ENCODE peak calls at places on chromosomes 16 and 17, in five cellular contexts. V, Q, R, J and I are unnamed samples.

GRCh38 chr16:30142672-30143346 is 19.8 kb upstream of the MAPK3 start:
- DNase-seq in V (no peak), Q (peak), R (no peak), J (no peak), I (no peak)

GRCh38 chr16:52597772-52598483 is 51.0 kb upstream of the TOX3 start:
- DNase-seq in V (no peak), Q (no peak), R (no peak), J (no peak), I (no peak)

GRCh38 chr17:60740584-60740983 is 62.9 kb downstream of the BCAS3 start:
- DNase-seq in V (no peak), Q (no peak), R (no peak), J (no peak), I (no peak)

GRCh38 chr16:3881499-3881995 is 1.0 kb upstream of the CREBBP start:
- DNase-seq in V (no peak), Q (peak), R (no peak), J (no peak), I (no peak)

GRCh38 chr17:18877104-18877503 is 19.2 kb downstream of the PRPSAP2 start:
- DNase-seq in V (no peak), Q (peak), R (no peak), J (peak), I (no peak)

GRCh38 chr17:65987988-65988387 is 203.9 kb downstream of the CEP112 start:
- DNase-seq in V (no peak), Q (peak), R (no peak), J (peak), I (peak)

GRCh38 chr16:73064227-73064995 is 16.5 kb upstream of the ZFHX3 start:
- DNase-seq in V (no peak), Q (no peak), R (peak), J (peak), I (no peak)

GRCh38 chr17:75239778-75240393 is 21.5 kb downstream of the GGA3 start:
- DNase-seq in V (no peak), Q (no peak), R (no peak), J (no peak), I (no peak)

GRCh38 chr17:61461967-61462733 is 9.9 kb downstream of the TBX4 start:
- DNase-seq in V (no peak), Q (no peak), R (no peak), J (peak), I (no peak)

GRCh38 chr16:4733747-4734062 is 366 bp downstream of the ANKS3 start:
- DNase-seq in V (no peak), Q (no peak), R (no peak), J (no peak), I (no peak)

GRCh38 chr16:57979006-57979585 is 8.2 kb upstream of the CNGB1 start:
- DNase-seq in V (no peak), Q (no peak), R (no peak), J (no peak), I (no peak)

GRCh38 chr16:89357055-89357454 is 133.3 kb downstream of the ANKRD11 start:
- DNase-seq in V (no peak), Q (no peak), R (no peak), J (no peak), I (no peak)

GRCh38 chr16:49775581-49775980 is 80.3 kb downstream of the ZNF423 start:
- DNase-seq in V (no peak), Q (no peak), R (no peak), J (no peak), I (no peak)

GRCh38 chr16:85356157-85356556 is 243.9 kb upstream of the CIBAR2 start:
- DNase-seq in V (no peak), Q (no peak), R (no peak), J (no peak), I (no peak)

GRCh38 chr17:1559047-1559742 is 3.4 kb downstream of the PITPNA start:
- DNase-seq in V (no peak), Q (no peak), R (no peak), J (no peak), I (no peak)

GRCh38 chr17:17782425-17783120 is 54.2 kb downstream of the SREBF1 start:
- DNase-seq in V (no peak), Q (peak), R (no peak), J (no peak), I (no peak)

GRCh38 chr17:17783825-17784598 is 52.8 kb downstream of the SREBF1 start:
- DNase-seq in V (no peak), Q (no peak), R (no peak), J (peak), I (no peak)

GRCh38 chr17:17781591-17782424 is 55.0 kb downstream of the SREBF1 start:
- DNase-seq in V (no peak), Q (peak), R (no peak), J (peak), I (no peak)

GRCh38 chr17:17784599-17785264 is 52.1 kb downstream of the SREBF1 start:
- DNase-seq in V (no peak), Q (no peak), R (no peak), J (no peak), I (no peak)

GRCh38 chr17:17783121-17783824 is 53.5 kb downstream of the SREBF1 start:
- DNase-seq in V (no peak), Q (peak), R (no peak), J (no peak), I (no peak)
- TF ChIP-seq CTCF in V (peak), Q (no peak), R (peak), J (no peak), I (peak)

GRCh38 chr17:8888704-8889302 is 21.3 kb upstream of the PIK3R6 start:
- DNase-seq in V (no peak), Q (no peak), R (no peak), J (no peak), I (no peak)
- TF ChIP-seq CTCF in V (no peak), Q (no peak), R (no peak), J (no peak), I (no peak)

GRCh38 chr16:48117217-48118105 is 38.3 kb downstream of the ABCC12 start:
- DNase-seq in V (no peak), Q (peak), R (no peak), J (peak), I (no peak)
- TF ChIP-seq CTCF in V (peak), Q (peak), R (peak), J (peak), I (peak)

GRCh38 chr17:10843806-10844205 is 5.9 kb upstream of the PIRT start:
- DNase-seq in V (no peak), Q (no peak), R (no peak), J (no peak), I (no peak)

GRCh38 chr17:10842658-10843057 is 4.8 kb upstream of the PIRT start:
- DNase-seq in V (no peak), Q (no peak), R (no peak), J (no peak), I (no peak)

GRCh38 chr17:10844667-10845387 is 6.9 kb upstream of the PIRT start:
- DNase-seq in V (no peak), Q (peak), R (peak), J (peak), I (peak)

GRCh38 chr17:10845388-10845751 is 7.5 kb upstream of the PIRT start:
- DNase-seq in V (no peak), Q (no peak), R (no peak), J (no peak), I (no peak)
- TF ChIP-seq CTCF in V (no peak), Q (no peak), R (no peak), J (no peak), I (no peak)

DNA sequence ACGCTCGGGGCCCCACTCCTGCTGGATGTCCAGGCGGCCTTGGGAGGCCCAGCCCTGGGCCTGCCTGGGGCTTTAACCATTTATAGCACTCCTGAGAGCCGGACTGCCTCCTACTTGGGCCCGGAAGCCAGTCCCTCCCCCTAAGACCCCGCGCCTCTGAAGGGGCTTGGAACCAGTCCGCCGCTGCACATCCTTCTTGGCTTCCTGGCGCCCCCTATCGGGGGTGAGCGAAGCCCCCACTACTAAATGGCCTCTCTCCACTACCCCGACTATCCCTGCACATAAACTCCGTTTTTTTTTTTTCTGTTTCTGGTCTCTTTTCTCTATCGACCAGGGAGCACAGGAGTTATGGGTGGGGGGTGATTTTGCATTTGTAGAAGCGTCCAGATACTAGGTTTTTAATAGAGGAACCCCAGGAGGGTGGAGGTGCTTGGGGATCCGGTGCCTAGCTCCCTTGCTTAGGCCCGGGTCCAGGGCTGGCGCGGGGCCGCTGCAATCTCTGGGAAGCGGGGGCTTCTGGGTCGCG is 633 bp upstream of the NOL3 start:
- DNase-seq in V (no peak), Q (no peak), R (no peak), J (no peak), I (no peak)
- TF ChIP-seq CTCF in V (peak), Q (peak), R (peak), J (peak), I (peak)

GRCh38 chr17:4549781-4550533 is 5.2 kb downstream of the MYBBP1A start:
- DNase-seq in V (no peak), Q (no peak), R (no peak), J (no peak), I (no peak)

GRCh38 chr17:4550534-4551039 is 4.6 kb downstream of the MYBBP1A start:
- DNase-seq in V (no peak), Q (no peak), R (no peak), J (no peak), I (no peak)

GRCh38 chr17:4551796-4552525 is 3.2 kb downstream of the MYBBP1A start:
- DNase-seq in V (no peak), Q (no peak), R (no peak), J (no peak), I (no peak)

GRCh38 chr17:4548721-4549531 is 6.3 kb downstream of the MYBBP1A start:
- DNase-seq in V (no peak), Q (peak), R (no peak), J (no peak), I (no peak)

DNA sequence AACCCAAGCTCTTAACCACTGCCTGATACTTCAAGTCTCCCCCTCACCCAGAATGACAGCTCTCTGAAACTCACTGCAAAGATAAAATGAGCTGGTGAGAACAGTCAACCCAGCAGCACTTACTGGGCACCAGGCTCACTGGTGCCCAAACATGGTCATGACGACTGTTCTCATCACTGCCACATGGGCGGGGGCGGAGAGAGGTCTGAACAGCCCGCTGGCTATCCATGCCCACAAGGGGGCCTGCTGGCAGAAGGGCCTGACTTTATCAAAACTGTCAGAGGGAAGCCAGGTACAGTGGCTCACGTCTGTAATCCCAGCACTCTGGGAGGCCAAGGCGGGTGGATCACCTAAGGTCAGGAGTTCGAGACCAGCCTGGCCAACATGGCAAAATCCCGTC is 4.0 kb downstream of the MYBBP1A start:
- DNase-seq in V (no peak), Q (no peak), R (no peak), J (no peak), I (no peak)
- TF ChIP-seq CTCF in V (no peak), Q (no peak), R (peak), J (no peak), I (peak)

DNA sequence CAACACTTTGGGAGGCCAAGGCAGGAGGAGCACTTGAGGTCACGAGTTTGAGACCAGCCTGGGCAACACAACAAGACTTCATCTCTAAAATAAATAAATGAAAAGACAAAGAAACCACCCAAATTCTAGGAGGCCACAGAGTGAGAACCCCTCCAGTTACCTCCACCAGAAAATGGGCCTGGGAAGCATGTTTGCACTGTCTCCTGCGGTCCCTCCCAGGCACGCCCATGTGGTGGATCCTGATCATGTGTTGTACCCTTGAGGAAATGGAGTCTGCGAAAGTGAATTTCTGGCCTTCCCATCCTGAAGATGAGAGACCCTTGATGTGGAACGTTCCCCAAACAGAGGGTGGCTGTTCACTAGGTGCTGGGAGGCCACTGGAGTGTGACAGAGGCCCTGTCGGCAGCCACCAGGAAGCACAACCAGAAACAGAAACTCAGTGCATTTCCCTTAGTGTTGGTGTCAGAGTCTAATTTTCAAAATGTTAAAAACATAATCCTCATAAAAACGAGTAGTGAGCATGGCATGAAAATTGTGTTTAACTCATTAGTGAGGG is 19.2 kb upstream of the USP22 start:
- DNase-seq in V (no peak), Q (no peak), R (no peak), J (no peak), I (no peak)
- TF ChIP-seq CTCF in V (no peak), Q (no peak), R (no peak), J (no peak), I (peak)

GRCh38 chr16:76162046-76162445 is 115.2 kb upstream of the CNTNAP4 start:
- DNase-seq in V (no peak), Q (no peak), R (no peak), J (no peak), I (no peak)
- TF ChIP-seq CTCF in V (no peak), Q (no peak), R (no peak), J (no peak), I (no peak)

GRCh38 chr17:81693491-81694360 is 9.4 kb upstream of the MRPL12 start:
- DNase-seq in V (no peak), Q (no peak), R (no peak), J (no peak), I (no peak)
- TF ChIP-seq CTCF in V (no peak), Q (no peak), R (no peak), J (no peak), I (no peak)

GRCh38 chr17:39726617-39727016 is 3.7 kb downstream of the MIEN1 start:
- DNase-seq in V (no peak), Q (no peak), R (no peak), J (no peak), I (no peak)

GRCh38 chr17:39732586-39732985 is 2.3 kb upstream of the MIEN1 start:
- DNase-seq in V (no peak), Q (no peak), R (no peak), J (no peak), I (no peak)

GRCh38 chr17:39729280-39729851 is 966 bp downstream of the MIEN1 start:
- DNase-seq in V (no peak), Q (no peak), R (no peak), J (no peak), I (no peak)

GRCh38 chr17:39727556-39727955 is 2.8 kb downstream of the MIEN1 start:
- DNase-seq in V (no peak), Q (no peak), R (no peak), J (no peak), I (no peak)

DNA sequence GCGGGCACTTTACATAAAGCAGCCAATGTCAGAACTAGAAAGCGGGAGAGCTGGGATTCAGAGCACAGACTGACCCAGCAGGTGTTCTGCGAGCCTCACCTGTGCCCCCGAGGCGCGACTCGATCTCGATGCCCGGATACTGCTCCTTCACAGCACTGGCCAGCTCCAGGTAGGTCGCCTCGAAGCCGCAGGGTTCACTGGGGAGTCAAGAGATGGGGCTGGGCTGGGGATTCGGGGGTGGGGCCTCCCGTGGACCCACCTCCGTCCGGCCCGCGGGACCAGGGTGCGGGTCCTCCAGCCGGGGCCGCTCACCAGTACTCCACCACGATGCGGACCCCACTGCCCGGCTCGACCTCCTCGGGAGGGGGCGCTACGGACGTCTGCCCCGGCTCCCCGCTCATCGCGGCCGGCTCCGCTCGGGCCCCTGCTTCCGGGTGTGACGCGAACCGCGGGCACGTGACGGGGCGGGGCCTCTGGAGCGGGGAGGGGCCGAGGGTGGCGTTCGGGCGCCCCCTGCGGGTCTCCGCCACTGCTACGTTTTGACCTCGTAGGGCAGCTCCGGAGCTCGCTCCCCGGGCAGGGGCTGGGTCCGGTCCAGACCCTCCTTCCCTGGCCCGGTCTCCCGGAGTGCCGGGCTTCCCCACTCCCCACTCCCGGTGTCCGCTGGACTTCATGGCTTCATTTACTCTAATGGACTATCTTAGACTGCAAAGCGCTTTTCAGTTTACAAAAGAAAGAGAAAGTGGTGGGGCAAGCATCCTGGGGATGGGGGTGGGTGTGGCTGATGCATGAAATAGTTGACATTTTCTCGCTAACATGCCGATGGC is at the start of gene MIEN1:
- DNase-seq in V (peak), Q (peak), R (no peak), J (peak), I (no peak)
- TF ChIP-seq CTCF in V (peak), Q (peak), R (peak), J (peak), I (peak)